ENCODE peak calls at places on chromosomes 5 and 9, in five cellular contexts. One of them, this sample, is unnamed.

GRCh38 chr5:148620696-148621095 is 33.6 kb downstream of the HTR4 start:
- DNase-seq in GM13976: no peak
- DNase-seq in transverse colon: no peak
- DNase-seq in cardiac fibroblast: no peak
- DNase-seq in Peyer's patch: no peak
- DNase-seq in this sample: peak

GRCh38 chr9:89173072-89173471 is 5.5 kb downstream of the SHC3 start:
- DNase-seq in GM13976: no peak
- DNase-seq in transverse colon: no peak
- DNase-seq in cardiac fibroblast: no peak
- DNase-seq in Peyer's patch: no peak
- DNase-seq in this sample: no peak

GRCh38 chr9:1951446-1951845 is 63.7 kb upstream of the SMARCA2 start:
- DNase-seq in GM13976: no peak
- DNase-seq in transverse colon: no peak
- DNase-seq in cardiac fibroblast: no peak
- DNase-seq in Peyer's patch: no peak
- DNase-seq in this sample: no peak

GRCh38 chr5:6717687-6718086 is 4.5 kb downstream of the TENT4A start:
- DNase-seq in GM13976: no peak
- DNase-seq in transverse colon: no peak
- DNase-seq in cardiac fibroblast: no peak
- DNase-seq in Peyer's patch: no peak
- DNase-seq in this sample: no peak

GRCh38 chr5:36786613-36787012 is 90.0 kb upstream of the NIPBL start:
- DNase-seq in GM13976: no peak
- DNase-seq in transverse colon: peak
- DNase-seq in cardiac fibroblast: no peak
- DNase-seq in Peyer's patch: no peak
- DNase-seq in this sample: no peak

GRCh38 chr5:175131432-175131831 is 312.6 kb downstream of the DRD1 start:
- DNase-seq in GM13976: no peak
- DNase-seq in transverse colon: no peak
- DNase-seq in cardiac fibroblast: no peak
- DNase-seq in Peyer's patch: no peak
- DNase-seq in this sample: no peak

GRCh38 chr5:147234825-147235635 is at the start of gene STK32A:
- DNase-seq in GM13976: no peak
- DNase-seq in transverse colon: peak
- DNase-seq in cardiac fibroblast: peak
- DNase-seq in Peyer's patch: peak
- DNase-seq in this sample: no peak

GRCh38 chr9:127233582-127234350 is 30.8 kb upstream of the GARNL3 start:
- DNase-seq in GM13976: no peak
- DNase-seq in transverse colon: no peak
- DNase-seq in cardiac fibroblast: peak
- DNase-seq in Peyer's patch: no peak
- DNase-seq in this sample: no peak

GRCh38 chr9:132827366-132827765 is 50.7 kb downstream of the AK8 start:
- DNase-seq in GM13976: no peak
- DNase-seq in transverse colon: no peak
- DNase-seq in cardiac fibroblast: no peak
- DNase-seq in Peyer's patch: no peak
- DNase-seq in this sample: no peak

GRCh38 chr5:94830520-94830919 is 212.1 kb downstream of the SLF1 start:
- DNase-seq in GM13976: no peak
- DNase-seq in transverse colon: no peak
- DNase-seq in cardiac fibroblast: peak
- DNase-seq in Peyer's patch: no peak
- DNase-seq in this sample: no peak

GRCh38 chr5:148733601-148734438 is 79.5 kb upstream of the HTR4 start:
- DNase-seq in GM13976: no peak
- DNase-seq in transverse colon: peak
- DNase-seq in cardiac fibroblast: peak
- DNase-seq in Peyer's patch: peak
- DNase-seq in this sample: peak

GRCh38 chr5:42691413-42691861 is 65.2 kb upstream of the CCDC152 start:
- DNase-seq in GM13976: no peak
- DNase-seq in transverse colon: no peak
- DNase-seq in cardiac fibroblast: peak
- DNase-seq in Peyer's patch: no peak
- DNase-seq in this sample: no peak

GRCh38 chr5:90849939-90850338 is 291.3 kb downstream of the ADGRV1 start:
- DNase-seq in GM13976: no peak
- DNase-seq in transverse colon: no peak
- DNase-seq in cardiac fibroblast: no peak
- DNase-seq in Peyer's patch: no peak
- DNase-seq in this sample: no peak

GRCh38 chr9:107266624-107267369 is 16.3 kb upstream of the RAD23B start:
- DNase-seq in GM13976: no peak
- DNase-seq in transverse colon: no peak
- DNase-seq in cardiac fibroblast: no peak
- DNase-seq in Peyer's patch: no peak
- DNase-seq in this sample: no peak

GRCh38 chr9:120016231-120016630 is 563.7 kb downstream of the CDK5RAP2 start:
- DNase-seq in GM13976: no peak
- DNase-seq in transverse colon: no peak
- DNase-seq in cardiac fibroblast: no peak
- DNase-seq in Peyer's patch: no peak
- DNase-seq in this sample: no peak

GRCh38 chr9:37987467-37987981 is 81.5 kb downstream of the SHB start:
- DNase-seq in GM13976: no peak
- DNase-seq in transverse colon: no peak
- DNase-seq in cardiac fibroblast: no peak
- DNase-seq in Peyer's patch: peak
- DNase-seq in this sample: no peak

GRCh38 chr5:34034497-34035327 is 8.3 kb downstream of the C1QTNF3 start:
- DNase-seq in GM13976: no peak
- DNase-seq in transverse colon: no peak
- DNase-seq in cardiac fibroblast: no peak
- DNase-seq in Peyer's patch: no peak
- DNase-seq in this sample: no peak

GRCh38 chr9:28329323-28329722 is 756.0 kb upstream of the C9orf72 start:
- DNase-seq in GM13976: no peak
- DNase-seq in transverse colon: no peak
- DNase-seq in cardiac fibroblast: no peak
- DNase-seq in Peyer's patch: no peak
- DNase-seq in this sample: no peak

GRCh38 chr9:87336914-87337333 is 160.7 kb upstream of the DAPK1 start:
- DNase-seq in GM13976: peak
- DNase-seq in transverse colon: no peak
- DNase-seq in cardiac fibroblast: peak
- DNase-seq in Peyer's patch: no peak
- DNase-seq in this sample: peak

GRCh38 chr9:133958756-133959155 is 33.4 kb downstream of the VAV2 start:
- DNase-seq in GM13976: peak
- DNase-seq in transverse colon: no peak
- DNase-seq in cardiac fibroblast: no peak
- DNase-seq in Peyer's patch: no peak
- DNase-seq in this sample: no peak

GRCh38 chr9:95444160-95444559 is 72.6 kb downstream of the PTCH1 start:
- DNase-seq in GM13976: no peak
- DNase-seq in transverse colon: no peak
- DNase-seq in cardiac fibroblast: no peak
- DNase-seq in Peyer's patch: no peak
- DNase-seq in this sample: no peak
- TF ChIP-seq CTCF in GM13976: no peak
- TF ChIP-seq CTCF in transverse colon: no peak
- TF ChIP-seq CTCF in cardiac fibroblast: no peak
- TF ChIP-seq CTCF in Peyer's patch: no peak
- TF ChIP-seq CTCF in this sample: no peak

GRCh38 chr5:133612021-133612860 is at the start of gene FSTL4:
- DNase-seq in GM13976: peak
- DNase-seq in transverse colon: peak
- DNase-seq in cardiac fibroblast: no peak
- DNase-seq in Peyer's patch: peak
- DNase-seq in this sample: peak

GRCh38 chr5:133613184-133613583 is 843 bp upstream of the FSTL4 start:
- DNase-seq in GM13976: no peak
- DNase-seq in transverse colon: no peak
- DNase-seq in cardiac fibroblast: no peak
- DNase-seq in Peyer's patch: no peak
- DNase-seq in this sample: no peak

GRCh38 chr5:133613743-133614142 is 1.4 kb upstream of the FSTL4 start:
- DNase-seq in GM13976: peak
- DNase-seq in transverse colon: no peak
- DNase-seq in cardiac fibroblast: no peak
- DNase-seq in Peyer's patch: no peak
- DNase-seq in this sample: no peak

GRCh38 chr5:133611357-133612020 is 852 bp downstream of the FSTL4 start:
- DNase-seq in GM13976: no peak
- DNase-seq in transverse colon: no peak
- DNase-seq in cardiac fibroblast: no peak
- DNase-seq in Peyer's patch: no peak
- DNase-seq in this sample: no peak

GRCh38 chr5:133610489-133611356 is 1.6 kb downstream of the FSTL4 start:
- DNase-seq in GM13976: peak
- DNase-seq in transverse colon: peak
- DNase-seq in cardiac fibroblast: peak
- DNase-seq in Peyer's patch: peak
- DNase-seq in this sample: peak
- TF ChIP-seq CTCF in GM13976: peak
- TF ChIP-seq CTCF in transverse colon: peak
- TF ChIP-seq CTCF in cardiac fibroblast: peak
- TF ChIP-seq CTCF in Peyer's patch: peak
- TF ChIP-seq CTCF in this sample: peak

DNA sequence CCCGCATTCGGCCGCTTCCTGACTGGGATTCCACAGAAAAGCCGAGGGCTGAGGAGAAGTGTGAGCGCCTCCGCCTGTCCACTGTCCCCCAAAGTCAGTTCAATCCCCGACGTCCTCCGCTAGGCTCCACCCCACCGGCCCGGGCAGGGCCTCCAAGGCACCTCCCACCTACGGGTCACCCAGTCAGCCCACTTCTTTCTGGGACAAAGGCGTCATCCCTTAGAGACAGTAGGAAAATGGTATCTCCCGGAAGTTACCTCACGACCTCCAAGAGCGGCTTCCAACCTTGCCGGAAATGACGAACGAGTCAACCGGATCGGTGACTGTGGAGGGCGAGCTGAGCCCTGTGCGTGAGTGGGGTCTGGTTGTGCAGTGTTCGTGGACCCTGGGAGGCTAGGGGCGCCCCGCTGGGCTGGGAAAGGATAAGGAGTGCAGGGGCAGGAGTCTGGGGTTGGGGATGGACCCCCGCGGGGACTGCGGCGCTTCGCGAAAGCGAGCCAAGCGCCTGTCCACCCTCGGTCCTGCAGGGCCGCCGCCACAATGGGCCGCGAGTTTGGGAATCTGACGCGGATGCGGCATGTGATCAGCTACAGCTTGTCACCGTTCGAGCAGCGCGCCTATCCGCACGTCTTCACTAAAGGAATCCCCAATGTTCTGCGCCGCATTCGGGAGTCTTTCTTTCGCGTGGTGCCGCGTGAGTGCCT is at the start of the genes GDF9 and UQCRQ:
- DNase-seq in GM13976: peak
- DNase-seq in transverse colon: peak
- DNase-seq in cardiac fibroblast: peak
- DNase-seq in Peyer's patch: peak
- DNase-seq in this sample: peak
- TF ChIP-seq CTCF in GM13976: peak
- TF ChIP-seq CTCF in transverse colon: no peak
- TF ChIP-seq CTCF in cardiac fibroblast: peak
- TF ChIP-seq CTCF in Peyer's patch: peak
- TF ChIP-seq CTCF in this sample: no peak

GRCh38 chr9:84815554-84815953 is 146.0 kb downstream of the NTRK2 start:
- DNase-seq in GM13976: no peak
- DNase-seq in transverse colon: no peak
- DNase-seq in cardiac fibroblast: no peak
- DNase-seq in Peyer's patch: no peak
- DNase-seq in this sample: no peak
- TF ChIP-seq CTCF in GM13976: no peak
- TF ChIP-seq CTCF in transverse colon: no peak
- TF ChIP-seq CTCF in cardiac fibroblast: no peak
- TF ChIP-seq CTCF in Peyer's patch: no peak
- TF ChIP-seq CTCF in this sample: no peak

GRCh38 chr5:76715734-76716455 is at the start of gene F2R:
- DNase-seq in GM13976: peak
- DNase-seq in transverse colon: peak
- DNase-seq in cardiac fibroblast: peak
- DNase-seq in Peyer's patch: peak
- DNase-seq in this sample: peak
- TF ChIP-seq CTCF in GM13976: peak
- TF ChIP-seq CTCF in transverse colon: peak
- TF ChIP-seq CTCF in cardiac fibroblast: peak
- TF ChIP-seq CTCF in Peyer's patch: peak
- TF ChIP-seq CTCF in this sample: peak

DNA sequence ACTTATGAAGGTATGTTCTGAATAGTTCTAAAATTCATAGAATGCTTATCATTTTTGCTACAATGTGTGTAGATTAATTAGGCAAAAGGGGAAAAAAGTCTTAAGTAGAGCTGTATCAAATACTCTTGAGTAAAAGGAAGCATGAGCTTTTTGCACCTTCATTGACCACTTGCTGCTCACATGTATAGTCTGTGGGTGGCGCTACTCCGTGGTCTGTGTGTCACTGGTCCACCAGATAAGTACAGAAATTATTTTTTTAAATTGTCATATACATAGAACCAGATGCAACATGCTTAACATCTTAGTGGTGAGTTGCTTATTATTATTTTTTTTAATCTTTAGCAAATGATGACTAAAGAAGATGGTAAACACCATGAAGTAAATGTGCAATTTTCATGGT is 130.2 kb downstream of the MAN2A1 start:
- DNase-seq in GM13976: no peak
- DNase-seq in transverse colon: no peak
- DNase-seq in cardiac fibroblast: no peak
- DNase-seq in Peyer's patch: no peak
- DNase-seq in this sample: no peak
- TF ChIP-seq CTCF in GM13976: no peak
- TF ChIP-seq CTCF in transverse colon: no peak
- TF ChIP-seq CTCF in cardiac fibroblast: no peak
- TF ChIP-seq CTCF in Peyer's patch: no peak
- TF ChIP-seq CTCF in this sample: no peak

This sample was measured in activated CD8-positive, alpha-beta T cell treated with anti-CD3 and anti-CD28 coated beads for 36 hours.